ENCODE peak calls at places on chromosomes 7 and 10, in four cellular contexts. W is HepG2, O is K562, J is Panc1. F is an unnamed sample.

GRCh38 chr7:5691536-5692090 is 89.8 kb downstream of the RNF216 start:
- DNase-seq in W (no peak), O (no peak), J (no peak), F (no peak)

GRCh38 chr10:48455392-48456151 is 149.1 kb downstream of the MAPK8 start:
- DNase-seq in W (no peak), O (no peak), J (no peak), F (no peak)

GRCh38 chr10:45473126-45473525 is 99.1 kb downstream of the ALOX5 start:
- DNase-seq in W (no peak), O (no peak), J (no peak), F (no peak)

GRCh38 chr10:11201911-11202310 is 184.2 kb downstream of the CELF2 start:
- DNase-seq in W (no peak), O (no peak), J (no peak), F (no peak)

GRCh38 chr10:71727429-71728217 is 8.0 kb upstream of the C10orf105 start:
- DNase-seq in W (peak), O (no peak), J (no peak), F (no peak)

GRCh38 chr7:4681922-4682620 is at the start of gene FOXK1:
- DNase-seq in W (no peak), O (peak), J (no peak), F (no peak)

GRCh38 chr10:5547934-5548660 is 23.3 kb downstream of the CALML3 start:
- DNase-seq in W (peak), O (no peak), J (no peak), F (peak)

GRCh38 chr10:19966751-19967150 is 150.5 kb downstream of the PLXDC2 start:
- DNase-seq in W (no peak), O (no peak), J (no peak), F (no peak)

GRCh38 chr10:24981161-24981710 is 28.8 kb upstream of the PRTFDC1 start:
- DNase-seq in W (no peak), O (no peak), J (no peak), F (no peak)

GRCh38 chr10:120437541-120437940 is 19.5 kb upstream of the PLPP4 start:
- DNase-seq in W (no peak), O (no peak), J (no peak), F (no peak)

GRCh38 chr10:93746844-93747284 is 10.9 kb upstream of the LGI1 start:
- DNase-seq in W (peak), O (no peak), J (peak), F (peak)

GRCh38 chr10:74542077-74542476 is 284.3 kb upstream of the KAT6B start:
- DNase-seq in W (no peak), O (no peak), J (no peak), F (no peak)

GRCh38 chr10:1404236-1404952 is 332.9 kb downstream of the ADARB2 start:
- DNase-seq in W (no peak), O (no peak), J (no peak), F (no peak)

GRCh38 chr7:77331938-77332695 is 84.0 kb downstream of the GSAP start:
- DNase-seq in W (peak), O (peak), J (peak), F (peak)

DNA sequence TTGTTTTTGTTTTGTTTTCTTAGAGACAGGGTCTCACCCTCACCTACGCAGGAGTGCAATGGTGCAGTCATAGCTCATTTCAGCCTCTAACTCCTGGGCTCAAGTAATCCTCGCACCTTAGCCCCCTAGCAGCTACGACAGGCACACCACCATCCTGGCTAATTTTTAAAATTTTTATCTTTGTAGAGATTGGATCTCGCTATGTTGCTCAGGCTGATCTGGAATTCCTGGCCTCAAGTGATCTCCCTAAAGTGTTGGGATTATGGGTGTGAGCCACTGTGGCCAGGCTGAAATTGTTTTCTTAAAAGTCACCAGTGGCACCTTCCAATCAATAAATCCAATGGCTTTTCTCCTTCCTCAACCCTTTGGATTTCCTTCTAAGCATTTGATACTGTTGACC is 20.9 kb upstream of the DDX50 start:
- DNase-seq in W (no peak), O (no peak), J (no peak), F (no peak)
- TF ChIP-seq TCF7L2 in W (no peak), O (no peak), J (no peak), F (no peak)

GRCh38 chr10:110664483-110665420 is 20.6 kb downstream of the RBM20 start:
- DNase-seq in W (peak), O (no peak), J (peak), F (peak)
- TF ChIP-seq TCF7L2 in W (no peak), O (no peak), J (peak), F (peak)

GRCh38 chr10:116687633-116688032 is 54.7 kb downstream of the HSPA12A start:
- DNase-seq in W (no peak), O (no peak), J (no peak), F (no peak)

GRCh38 chr10:116689744-116690143 is 52.6 kb downstream of the HSPA12A start:
- DNase-seq in W (no peak), O (no peak), J (no peak), F (no peak)

GRCh38 chr10:116689096-116689495 is 53.3 kb downstream of the HSPA12A start:
- DNase-seq in W (no peak), O (no peak), J (no peak), F (no peak)

GRCh38 chr10:116686632-116687031 is 55.7 kb downstream of the HSPA12A start:
- DNase-seq in W (no peak), O (no peak), J (no peak), F (no peak)

GRCh38 chr10:116688241-116688711 is 54.1 kb downstream of the HSPA12A start:
- DNase-seq in W (no peak), O (no peak), J (no peak), F (no peak)
- TF ChIP-seq TCF7L2 in W (no peak), O (no peak), J (no peak), F (no peak)

GRCh38 chr7:117065585-117066150 is 112.4 kb downstream of the ST7 start:
- DNase-seq in W (no peak), O (no peak), J (no peak), F (no peak)

GRCh38 chr7:117066668-117067067 is 113.4 kb downstream of the ST7 start:
- DNase-seq in W (no peak), O (no peak), J (no peak), F (no peak)

GRCh38 chr7:117064688-117065087 is 111.4 kb downstream of the ST7 start:
- DNase-seq in W (no peak), O (no peak), J (no peak), F (no peak)

GRCh38 chr7:117061751-117062150 is 108.5 kb downstream of the ST7 start:
- DNase-seq in W (no peak), O (no peak), J (no peak), F (no peak)

GRCh38 chr7:117062300-117062699 is 109.0 kb downstream of the ST7 start:
- DNase-seq in W (no peak), O (no peak), J (no peak), F (no peak)
- TF ChIP-seq TCF7L2 in W (no peak), O (no peak), J (no peak), F (no peak)

DNA sequence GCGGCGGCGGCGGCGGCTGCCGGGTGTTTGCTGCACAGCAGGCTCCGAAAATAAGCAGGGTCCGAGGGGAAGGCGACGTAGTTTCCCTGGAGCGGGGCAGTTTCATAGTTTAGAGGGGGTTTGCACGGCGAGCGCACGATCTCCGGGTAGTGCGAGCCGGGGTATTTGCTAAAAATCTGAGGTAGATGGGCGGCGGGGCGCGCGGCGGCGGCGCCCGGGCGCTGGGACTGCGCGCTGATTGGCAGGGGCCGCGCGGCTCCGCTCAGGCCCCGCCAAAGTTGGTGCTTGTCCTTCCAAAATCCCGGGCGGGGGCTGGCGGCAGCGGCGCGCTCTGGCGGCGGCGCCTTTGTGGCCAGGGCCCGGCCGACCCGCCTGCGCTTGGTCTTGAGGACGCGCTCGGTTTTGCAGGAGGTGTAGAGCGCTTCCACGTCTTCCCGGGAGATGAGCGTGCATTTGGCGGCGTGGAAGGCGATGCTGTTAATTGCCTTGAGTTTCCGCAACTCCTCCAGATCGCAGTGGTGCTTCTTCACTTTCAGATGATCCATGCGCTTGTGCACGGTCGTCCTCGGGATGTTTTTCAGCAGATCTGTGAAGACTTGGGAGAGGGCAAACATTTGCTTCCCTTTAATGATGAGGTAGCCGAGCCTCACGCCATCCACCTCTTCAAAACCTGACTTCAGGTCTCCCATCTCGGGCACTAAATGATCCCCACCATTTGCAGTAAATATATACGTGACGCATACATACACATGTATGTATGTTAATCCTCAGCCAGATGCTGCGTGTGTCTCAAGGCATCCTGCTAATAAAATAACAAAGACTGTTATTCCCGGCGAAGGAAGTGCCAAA is 8.1 kb downstream of the SKIDA1 start:
- DNase-seq in W (no peak), O (peak), J (no peak), F (no peak)
- TF ChIP-seq TCF7L2 in W (no peak), O (no peak), J (peak), F (peak)

GRCh38 chr10:131663411-131663810 is 237.4 kb upstream of the PPP2R2D start:
- DNase-seq in W (no peak), O (no peak), J (no peak), F (no peak)
- TF ChIP-seq TCF7L2 in W (no peak), O (no peak), J (no peak), F (no peak)

F was measured in HCT116.